ENCODE peak calls at places on chromosome 21, in nine cellular contexts. One of them, this sample, is unnamed.
A peak's percentile ranks its signal among the peaks of the same experiment; 100 is the strongest.

GRCh38 chr21:34892196-34892595 is 156.9 kb downstream of the RUNX1 start:
- DNase-seq in adrenal gland: no peak
- DNase-seq in PC-3: no peak
- DNase-seq in kidney: no peak
- DNase-seq in psoas muscle: no peak
- DNase-seq in lung: no peak
- DNase-seq in right atrium auricular region: no peak
- DNase-seq in endothelial cell of umbilical vein: peak; percentile 14
- DNase-seq in cardiac muscle cell: no peak
- DNase-seq in this sample: no peak

GRCh38 chr21:17925900-17926299 is 106.7 kb upstream of the C21orf91 start:
- DNase-seq in right atrium auricular region: no peak
- DNase-seq in lung: no peak
- DNase-seq in endothelial cell of umbilical vein: peak; percentile 17
- DNase-seq in cardiac muscle cell: peak; percentile 21
- DNase-seq in adrenal gland: no peak
- DNase-seq in psoas muscle: no peak
- DNase-seq in kidney: no peak
- DNase-seq in PC-3: peak; percentile 50
- DNase-seq in this sample: no peak

GRCh38 chr21:15301736-15302135 is 236.9 kb upstream of the NRIP1 start:
- DNase-seq in kidney: no peak
- DNase-seq in psoas muscle: no peak
- DNase-seq in endothelial cell of umbilical vein: peak; percentile 42
- DNase-seq in adrenal gland: no peak
- DNase-seq in right atrium auricular region: no peak
- DNase-seq in lung: no peak
- DNase-seq in cardiac muscle cell: no peak
- DNase-seq in PC-3: peak; percentile 24
- DNase-seq in this sample: no peak

GRCh38 chr21:19992540-19992939 is 1005.7 kb upstream of the NCAM2 start:
- DNase-seq in adrenal gland: no peak
- DNase-seq in right atrium auricular region: no peak
- DNase-seq in endothelial cell of umbilical vein: no peak
- DNase-seq in cardiac muscle cell: no peak
- DNase-seq in PC-3: no peak
- DNase-seq in kidney: no peak
- DNase-seq in psoas muscle: no peak
- DNase-seq in lung: no peak
- DNase-seq in this sample: no peak

GRCh38 chr21:15444118-15444960 is 285.4 kb upstream of the USP25 start:
- DNase-seq in adrenal gland: peak; percentile 75
- DNase-seq in lung: no peak
- DNase-seq in psoas muscle: no peak
- DNase-seq in endothelial cell of umbilical vein: no peak
- DNase-seq in cardiac muscle cell: no peak
- DNase-seq in right atrium auricular region: no peak
- DNase-seq in kidney: peak; percentile 47
- DNase-seq in PC-3: no peak
- DNase-seq in this sample: no peak

GRCh38 chr21:25689226-25689625 is 45.5 kb downstream of the ATP5PF start:
- DNase-seq in psoas muscle: no peak
- DNase-seq in cardiac muscle cell: no peak
- DNase-seq in adrenal gland: no peak
- DNase-seq in kidney: no peak
- DNase-seq in PC-3: no peak
- DNase-seq in right atrium auricular region: no peak
- DNase-seq in endothelial cell of umbilical vein: no peak
- DNase-seq in lung: no peak
- DNase-seq in this sample: no peak

GRCh38 chr21:41678944-41679343 is 87.9 kb downstream of the RIPK4 start:
- DNase-seq in right atrium auricular region: peak; percentile 97
- DNase-seq in lung: peak; percentile 97
- DNase-seq in cardiac muscle cell: peak; percentile 92
- DNase-seq in endothelial cell of umbilical vein: peak; percentile 83
- DNase-seq in PC-3: peak; percentile 99
- DNase-seq in kidney: peak; percentile 97
- DNase-seq in adrenal gland: peak; percentile 89
- DNase-seq in psoas muscle: peak; percentile 85
- DNase-seq in this sample: no peak

GRCh38 chr21:25039461-25040380 is 567.6 kb downstream of the MRPL39 start:
- DNase-seq in PC-3: peak; percentile 47
- DNase-seq in adrenal gland: no peak
- DNase-seq in endothelial cell of umbilical vein: no peak
- DNase-seq in kidney: no peak
- DNase-seq in lung: no peak
- DNase-seq in cardiac muscle cell: peak; percentile 27
- DNase-seq in right atrium auricular region: no peak
- DNase-seq in psoas muscle: no peak
- DNase-seq in this sample: no peak

GRCh38 chr21:43772368-43772870 is 3.7 kb downstream of the CSTB start:
- DNase-seq in PC-3: no peak
- DNase-seq in kidney: no peak
- DNase-seq in psoas muscle: no peak
- DNase-seq in endothelial cell of umbilical vein: no peak
- DNase-seq in lung: no peak
- DNase-seq in adrenal gland: no peak
- DNase-seq in right atrium auricular region: no peak
- DNase-seq in cardiac muscle cell: no peak
- DNase-seq in this sample: no peak

GRCh38 chr21:37065561-37066177 is 7.2 kb downstream of the PIGP start:
- DNase-seq in kidney: peak; percentile 51
- DNase-seq in endothelial cell of umbilical vein: no peak
- DNase-seq in PC-3: no peak
- DNase-seq in lung: no peak
- DNase-seq in cardiac muscle cell: no peak
- DNase-seq in right atrium auricular region: no peak
- DNase-seq in psoas muscle: no peak
- DNase-seq in adrenal gland: no peak
- DNase-seq in this sample: no peak

GRCh38 chr21:16422702-16423101 is 692.9 kb downstream of the USP25 start:
- DNase-seq in adrenal gland: no peak
- DNase-seq in kidney: no peak
- DNase-seq in endothelial cell of umbilical vein: peak; percentile 61
- DNase-seq in cardiac muscle cell: no peak
- DNase-seq in right atrium auricular region: no peak
- DNase-seq in PC-3: no peak
- DNase-seq in psoas muscle: no peak
- DNase-seq in lung: no peak
- DNase-seq in this sample: no peak

GRCh38 chr21:16597768-16598167 is 868.0 kb downstream of the USP25 start:
- DNase-seq in PC-3: no peak
- DNase-seq in adrenal gland: peak; percentile 57
- DNase-seq in endothelial cell of umbilical vein: no peak
- DNase-seq in lung: no peak
- DNase-seq in kidney: no peak
- DNase-seq in psoas muscle: no peak
- DNase-seq in cardiac muscle cell: no peak
- DNase-seq in right atrium auricular region: no peak
- DNase-seq in this sample: no peak

GRCh38 chr21:38327984-38328383 is 71.2 kb downstream of the KCNJ15 start:
- DNase-seq in kidney: no peak
- DNase-seq in right atrium auricular region: no peak
- DNase-seq in lung: no peak
- DNase-seq in cardiac muscle cell: no peak
- DNase-seq in psoas muscle: no peak
- DNase-seq in PC-3: no peak
- DNase-seq in adrenal gland: no peak
- DNase-seq in endothelial cell of umbilical vein: no peak
- DNase-seq in this sample: no peak

GRCh38 chr21:45048026-45048698 is 26.2 kb upstream of the ADARB1 start:
- DNase-seq in adrenal gland: no peak
- DNase-seq in psoas muscle: no peak
- DNase-seq in right atrium auricular region: no peak
- DNase-seq in PC-3: no peak
- DNase-seq in lung: no peak
- DNase-seq in cardiac muscle cell: no peak
- DNase-seq in kidney: no peak
- DNase-seq in endothelial cell of umbilical vein: no peak
- DNase-seq in this sample: no peak
- H3K27ac ChIP-seq in adrenal gland: no peak overlapping the region
- H3K27ac ChIP-seq in psoas muscle: no peak overlapping the region
- H3K27ac ChIP-seq in right atrium auricular region: no peak overlapping the region
- H3K27ac ChIP-seq in PC-3: no peak overlapping the region
- H3K27ac ChIP-seq in lung: peak overlapping the region; percentile 46
- H3K27ac ChIP-seq in cardiac muscle cell: no peak overlapping the region
- H3K27ac ChIP-seq in kidney: no peak overlapping the region
- H3K27ac ChIP-seq in endothelial cell of umbilical vein: no peak overlapping the region
- H3K27ac ChIP-seq in this sample: peak overlapping the region; percentile 95

GRCh38 chr21:30104246-30104645 is 62.4 kb downstream of the CLDN17 start:
- DNase-seq in psoas muscle: no peak
- DNase-seq in lung: no peak
- DNase-seq in kidney: no peak
- DNase-seq in adrenal gland: no peak
- DNase-seq in right atrium auricular region: no peak
- DNase-seq in endothelial cell of umbilical vein: no peak
- DNase-seq in PC-3: peak; percentile 5
- DNase-seq in cardiac muscle cell: no peak
- DNase-seq in this sample: no peak
- H3K36me3 ChIP-seq in psoas muscle: no peaks in the 10 kb centered on the region
- H3K36me3 ChIP-seq in lung: no peaks in the 10 kb centered on the region
- H3K36me3 ChIP-seq in kidney: no peaks in the 10 kb centered on the region
- H3K36me3 ChIP-seq in adrenal gland: no peaks in the 10 kb centered on the region
- H3K36me3 ChIP-seq in right atrium auricular region: no peaks in the 10 kb centered on the region
- H3K36me3 ChIP-seq in endothelial cell of umbilical vein: no peaks in the 10 kb centered on the region
- H3K36me3 ChIP-seq in PC-3: no peaks in the 10 kb centered on the region
- H3K36me3 ChIP-seq in cardiac muscle cell: no peaks in the 10 kb centered on the region
- H3K36me3 ChIP-seq in this sample: no peaks in the 10 kb centered on the region

DNA sequence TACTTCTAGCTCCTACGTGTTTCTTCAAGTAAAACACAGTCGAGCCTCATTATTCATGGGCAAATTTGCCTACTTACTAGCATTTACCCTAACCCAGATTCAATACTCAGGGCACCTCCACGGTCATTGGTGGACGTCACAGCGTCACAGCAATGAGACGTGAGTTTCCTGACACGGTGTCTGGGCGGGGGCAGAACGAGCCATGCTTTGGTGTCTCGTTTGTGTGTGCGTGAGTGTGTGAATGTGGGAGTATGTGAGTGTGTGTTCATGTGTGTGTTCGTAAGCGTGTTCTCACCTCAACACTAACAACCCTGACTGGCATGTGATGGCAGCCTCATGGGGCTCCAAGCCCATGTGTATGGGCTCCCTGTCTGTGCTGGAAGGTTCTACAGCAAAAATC is 17.5 kb upstream of the COL18A1 start:
- DNase-seq in PC-3: no peak
- DNase-seq in kidney: peak; percentile 39
- DNase-seq in adrenal gland: peak; percentile 10
- DNase-seq in lung: no peak
- DNase-seq in endothelial cell of umbilical vein: no peak
- DNase-seq in right atrium auricular region: no peak
- DNase-seq in psoas muscle: no peak
- DNase-seq in cardiac muscle cell: no peak
- DNase-seq in this sample: no peak
- H3K27ac ChIP-seq in PC-3: peak overlapping the region; percentile 35
- H3K27ac ChIP-seq in kidney: no peak overlapping the region
- H3K27ac ChIP-seq in adrenal gland: no peak overlapping the region
- H3K27ac ChIP-seq in lung: no peak overlapping the region
- H3K27ac ChIP-seq in endothelial cell of umbilical vein: no peak overlapping the region
- H3K27ac ChIP-seq in right atrium auricular region: peak overlapping the region; percentile 21
- H3K27ac ChIP-seq in psoas muscle: peak overlapping the region; percentile 16
- H3K27ac ChIP-seq in cardiac muscle cell: no peak overlapping the region
- H3K27ac ChIP-seq in this sample: peak overlapping the region; percentile 32

GRCh38 chr21:42744520-42745445 is 91.4 kb downstream of the PDE9A start:
- DNase-seq in PC-3: no peak
- DNase-seq in endothelial cell of umbilical vein: no peak
- DNase-seq in psoas muscle: no peak
- DNase-seq in kidney: peak; percentile 63
- DNase-seq in right atrium auricular region: no peak
- DNase-seq in adrenal gland: no peak
- DNase-seq in cardiac muscle cell: no peak
- DNase-seq in lung: no peak
- DNase-seq in this sample: no peak
- H3K36me3 ChIP-seq in PC-3: no peaks in the 10 kb centered on the region
- H3K36me3 ChIP-seq in endothelial cell of umbilical vein: no peaks in the 10 kb centered on the region
- H3K36me3 ChIP-seq in psoas muscle: no peaks in the 10 kb centered on the region
- H3K36me3 ChIP-seq in kidney: peaks cover 10% of the 10 kb centered on the region
- H3K36me3 ChIP-seq in right atrium auricular region: no peaks in the 10 kb centered on the region
- H3K36me3 ChIP-seq in adrenal gland: no peaks in the 10 kb centered on the region
- H3K36me3 ChIP-seq in cardiac muscle cell: no peaks in the 10 kb centered on the region
- H3K36me3 ChIP-seq in lung: no peaks in the 10 kb centered on the region
- H3K36me3 ChIP-seq in this sample: no peaks in the 10 kb centered on the region

GRCh38 chr21:31252091-31252490 is 92.0 kb downstream of the TIAM1 start:
- DNase-seq in psoas muscle: no peak
- DNase-seq in lung: no peak
- DNase-seq in cardiac muscle cell: no peak
- DNase-seq in right atrium auricular region: no peak
- DNase-seq in endothelial cell of umbilical vein: no peak
- DNase-seq in PC-3: no peak
- DNase-seq in adrenal gland: no peak
- DNase-seq in kidney: no peak
- DNase-seq in this sample: no peak
- H3K27ac ChIP-seq in psoas muscle: no peak overlapping the region
- H3K27ac ChIP-seq in lung: no peak overlapping the region
- H3K27ac ChIP-seq in cardiac muscle cell: no peak overlapping the region
- H3K27ac ChIP-seq in right atrium auricular region: no peak overlapping the region
- H3K27ac ChIP-seq in endothelial cell of umbilical vein: no peak overlapping the region
- H3K27ac ChIP-seq in PC-3: no peak overlapping the region
- H3K27ac ChIP-seq in adrenal gland: no peak overlapping the region
- H3K27ac ChIP-seq in kidney: no peak overlapping the region
- H3K27ac ChIP-seq in this sample: no peak overlapping the region

GRCh38 chr21:46397211-46397905 is 61.3 kb upstream of the DIP2A start:
- DNase-seq in right atrium auricular region: no peak
- DNase-seq in psoas muscle: peak; percentile 57
- DNase-seq in PC-3: no peak
- DNase-seq in cardiac muscle cell: no peak
- DNase-seq in endothelial cell of umbilical vein: no peak
- DNase-seq in adrenal gland: no peak
- DNase-seq in kidney: no peak
- DNase-seq in lung: no peak
- DNase-seq in this sample: no peak
- H3K36me3 ChIP-seq in right atrium auricular region: peaks cover 67% of the 10 kb centered on the region
- H3K36me3 ChIP-seq in psoas muscle: peaks cover 3% of the 10 kb centered on the region
- H3K36me3 ChIP-seq in PC-3: peaks cover 29% of the 10 kb centered on the region
- H3K36me3 ChIP-seq in cardiac muscle cell: peaks cover 14% of the 10 kb centered on the region
- H3K36me3 ChIP-seq in endothelial cell of umbilical vein: peaks cover 2% of the 10 kb centered on the region
- H3K36me3 ChIP-seq in adrenal gland: peaks cover 52% of the 10 kb centered on the region
- H3K36me3 ChIP-seq in kidney: peaks cover 8% of the 10 kb centered on the region
- H3K36me3 ChIP-seq in lung: peaks cover 6% of the 10 kb centered on the region
- H3K36me3 ChIP-seq in this sample: peaks cover 84% of the 10 kb centered on the region

GRCh38 chr21:31293986-31294385 is 50.1 kb downstream of the TIAM1 start:
- DNase-seq in cardiac muscle cell: no peak
- DNase-seq in endothelial cell of umbilical vein: peak; percentile 13
- DNase-seq in psoas muscle: no peak
- DNase-seq in lung: no peak
- DNase-seq in kidney: no peak
- DNase-seq in adrenal gland: no peak
- DNase-seq in PC-3: peak; percentile 85
- DNase-seq in right atrium auricular region: no peak
- DNase-seq in this sample: no peak
- H3K27ac ChIP-seq in cardiac muscle cell: no peak overlapping the region
- H3K27ac ChIP-seq in endothelial cell of umbilical vein: peak overlapping the region; percentile 33
- H3K27ac ChIP-seq in psoas muscle: no peak overlapping the region
- H3K27ac ChIP-seq in lung: no peak overlapping the region
- H3K27ac ChIP-seq in kidney: no peak overlapping the region
- H3K27ac ChIP-seq in adrenal gland: no peak overlapping the region
- H3K27ac ChIP-seq in PC-3: peak overlapping the region; percentile 46
- H3K27ac ChIP-seq in right atrium auricular region: no peak overlapping the region
- H3K27ac ChIP-seq in this sample: no peak overlapping the region

This sample was measured in esophagus muscularis mucosa.